ENCODE peak calls at places on chromosome X, in four cellular contexts. D is endothelial cell of umbilical vein, Y is K562, I is IMR-90. O is an unnamed sample. For H3K9me1, the result is how much of the 10 kb centered on the place peaks cover.

GRCh38 chrX:149962859-149963757 is 24.8 kb upstream of the EOLA2 start:
- DNase-seq in D (peak), Y (no peak), I (peak), O (no peak)

GRCh38 chrX:118221733-118222132 is 105.1 kb upstream of the KLHL13 start:
- DNase-seq in D (peak), Y (no peak), I (no peak), O (no peak)

GRCh38 chrX:13652256-13653021 is 502 bp upstream of the TCEANC start:
- DNase-seq in D (peak), Y (peak), I (peak), O (no peak)

GRCh38 chrX:85084770-85085393 is 81.2 kb downstream of the APOOL start:
- DNase-seq in D (peak), Y (peak), I (peak), O (no peak)

GRCh38 chrX:54415534-54416350 is 24.5 kb upstream of the TSR2 start:
- DNase-seq in D (no peak), Y (no peak), I (peak), O (no peak)

GRCh38 chrX:112147206-112147605 is 64.6 kb upstream of the TRPC5 start:
- DNase-seq in D (no peak), Y (peak), I (peak), O (no peak)

GRCh38 chrX:38515291-38515690 is 46.1 kb upstream of the TSPAN7 start:
- DNase-seq in D (no peak), Y (no peak), I (no peak), O (no peak)

GRCh38 chrX:149151805-149152757 is 353.0 kb downstream of the IDS start:
- DNase-seq in D (no peak), Y (no peak), I (no peak), O (no peak)

GRCh38 chrX:78945186-78945912 is at the start of gene P2RY10:
- DNase-seq in D (no peak), Y (no peak), I (no peak), O (no peak)

GRCh38 chrX:52425710-52426245 is 57.0 kb downstream of the XAGE2 start:
- DNase-seq in D (no peak), Y (no peak), I (peak), O (no peak)

GRCh38 chrX:22392176-22392814 is 119.6 kb downstream of the CBLL2 start:
- DNase-seq in D (no peak), Y (no peak), I (no peak), O (no peak)

GRCh38 chrX:133776072-133776471 is 209.3 kb downstream of the GPC3 start:
- DNase-seq in D (peak), Y (peak), I (no peak), O (no peak)

GRCh38 chrX:86421771-86422170 is 273.5 kb downstream of the DACH2 start:
- DNase-seq in D (peak), Y (no peak), I (no peak), O (no peak)

GRCh38 chrX:103100484-103100883 is 7.5 kb upstream of the NXF3 start:
- DNase-seq in D (no peak), Y (no peak), I (no peak), O (no peak)

GRCh38 chrX:26373829-26374228 is 157.9 kb downstream of the MAGEB5 start:
- DNase-seq in D (no peak), Y (no peak), I (no peak), O (no peak)

GRCh38 chrX:53317365-53318069 is 36.1 kb upstream of the IQSEC2 start:
- DNase-seq in D (peak), Y (peak), I (peak), O (peak)

GRCh38 chrX:13357925-13358324 is 38.1 kb upstream of the ATXN3L start:
- DNase-seq in D (peak), Y (no peak), I (peak), O (peak)

GRCh38 chrX:131812847-131813825 is 210.0 kb upstream of the STK26 start:
- DNase-seq in D (peak), Y (peak), I (peak), O (no peak)

GRCh38 chrX:56233682-56234081 is 1.5 kb downstream of the KLF8 start:
- DNase-seq in D (no peak), Y (no peak), I (no peak), O (peak)

GRCh38 chrX:24148535-24149345 is 789 bp upstream of the ZFX start:
- DNase-seq in D (peak), Y (no peak), I (peak), O (no peak)

GRCh38 chrX:2676794-2677675 is 14.1 kb upstream of the CD99 start:
- DNase-seq in D (no peak), Y (no peak), I (no peak), O (no peak)

GRCh38 chrX:23616361-23616760 is 50.9 kb upstream of the PRDX4 start:
- DNase-seq in D (peak), Y (peak), I (peak), O (no peak)

GRCh38 chrX:72554448-72555140 is 18.0 kb downstream of the HDAC8 start:
- DNase-seq in D (no peak), Y (no peak), I (no peak), O (no peak)

DNA sequence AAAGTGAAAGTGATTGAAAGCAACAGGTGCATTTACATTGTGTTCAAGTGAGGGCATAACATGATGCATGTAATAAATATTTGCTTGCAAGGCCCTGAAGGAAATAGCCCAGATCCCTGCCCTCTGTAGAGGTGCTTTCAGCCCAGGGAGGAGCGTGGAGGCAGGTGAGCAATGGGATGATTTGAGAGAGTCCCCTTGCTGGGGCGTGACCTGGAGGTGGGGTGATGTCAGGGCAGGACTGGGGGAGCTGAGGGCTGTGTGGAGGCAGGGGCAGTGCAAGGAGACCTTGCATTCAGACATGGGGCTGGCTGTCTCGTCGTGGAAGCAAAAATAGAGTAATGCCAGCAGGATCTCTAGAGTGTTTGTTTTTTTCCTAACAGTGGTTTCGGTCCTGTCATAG is 39.5 kb upstream of the CLDN34 start:
- DNase-seq in D (no peak), Y (no peak), I (no peak), O (no peak)
- H3K9me1 ChIP-seq in D (under half), Y (under half), I (under half), O (under half)

GRCh38 chrX:139429913-139430312 is 100.6 kb upstream of the F9 start:
- DNase-seq in D (no peak), Y (no peak), I (no peak), O (no peak)
- TF ChIP-seq CTCF in D (no peak), Y (peak), I (no peak), O (no peak)

GRCh38 chrX:70029790-70030189 is 19.9 kb downstream of the AWAT2 start:
- DNase-seq in D (no peak), Y (no peak), I (no peak), O (no peak)

GRCh38 chrX:70026112-70026850 is 23.5 kb downstream of the AWAT2 start:
- DNase-seq in D (peak), Y (no peak), I (peak), O (no peak)

GRCh38 chrX:70025464-70025863 is 24.3 kb downstream of the AWAT2 start:
- DNase-seq in D (peak), Y (no peak), I (peak), O (no peak)

GRCh38 chrX:70030242-70030823 is 19.4 kb downstream of the AWAT2 start:
- DNase-seq in D (peak), Y (peak), I (peak), O (no peak)

DNA sequence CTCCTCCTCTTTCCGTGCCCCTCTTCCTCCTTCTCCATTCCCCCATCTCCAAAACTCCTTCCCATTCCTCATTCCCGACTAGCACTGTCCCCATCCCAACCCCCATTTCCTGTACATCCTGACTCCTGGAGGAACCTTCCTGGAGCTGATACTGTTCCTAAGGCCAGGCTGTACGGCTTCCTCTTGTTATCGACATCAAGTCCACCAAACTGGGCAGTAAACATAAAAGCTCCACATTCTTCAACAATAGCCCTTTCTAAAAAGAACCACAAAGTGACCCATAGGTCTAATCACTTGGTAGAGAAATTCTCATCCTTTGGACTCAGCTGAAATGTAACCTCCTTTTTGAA is 22.9 kb downstream of the AWAT2 start:
- DNase-seq in D (peak), Y (no peak), I (no peak), O (no peak)
- H3K9me1 ChIP-seq in D (under half), Y (under half), I (under half), O (under half)

DNA sequence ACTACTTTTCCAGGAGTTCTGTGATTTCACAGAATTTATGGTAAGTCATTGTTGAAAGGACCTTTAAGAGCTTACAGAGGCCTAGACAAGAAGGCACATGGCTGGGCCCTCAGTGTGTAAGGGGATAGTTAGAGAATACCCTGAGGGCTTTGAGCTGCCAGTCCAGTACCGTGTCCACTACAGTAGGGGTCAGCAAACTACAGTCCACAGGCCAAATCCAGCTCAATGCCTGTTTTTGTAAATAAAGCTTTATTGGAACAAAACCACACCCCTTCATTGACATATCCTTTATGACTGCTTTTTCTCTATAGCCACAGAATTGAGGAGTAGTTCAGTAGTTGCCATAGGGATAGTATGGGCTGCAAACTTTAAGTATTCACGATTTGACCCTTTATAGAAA is 176.2 kb downstream of the MID1 start:
- DNase-seq in D (peak), Y (no peak), I (no peak), O (no peak)
- TF ChIP-seq CTCF in D (peak), Y (peak), I (peak), O (no peak)

DNA sequence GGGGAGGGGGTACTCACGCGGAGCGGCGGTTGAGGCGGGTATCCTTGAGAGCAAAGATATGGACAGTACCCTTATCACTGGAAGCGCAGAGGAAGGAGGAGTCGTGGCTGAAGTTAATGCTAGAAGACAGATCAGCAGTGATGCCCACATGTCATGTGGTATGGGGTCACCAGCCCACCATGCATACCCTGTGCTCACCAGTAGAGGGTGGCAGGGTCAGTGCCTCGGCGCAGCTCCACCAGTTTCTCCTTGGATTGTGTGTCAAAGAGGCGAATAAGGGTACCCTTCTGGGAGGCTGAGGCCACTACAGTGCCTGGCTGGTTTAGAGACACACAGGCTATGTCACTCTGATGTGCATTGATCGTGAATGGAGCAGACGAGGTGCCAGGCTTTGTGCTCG is 1.5 kb upstream of the PRAF2 start:
- DNase-seq in D (no peak), Y (no peak), I (no peak), O (no peak)
- H3K9me1 ChIP-seq in D (under half), Y (under half), I (under half), O (under half)

GRCh38 chrX:11427082-11428033 is 134.1 kb downstream of the AMELX start:
- DNase-seq in D (peak), Y (peak), I (no peak), O (no peak)
- TF ChIP-seq CTCF in D (peak), Y (peak), I (peak), O (no peak)

GRCh38 chrX:44935640-44936039 is 62.7 kb downstream of the KDM6A start:
- DNase-seq in D (no peak), Y (no peak), I (no peak), O (peak)

GRCh38 chrX:44938111-44938510 is 65.1 kb downstream of the KDM6A start:
- DNase-seq in D (no peak), Y (no peak), I (no peak), O (no peak)

GRCh38 chrX:44931441-44931973 is 58.5 kb downstream of the KDM6A start:
- DNase-seq in D (no peak), Y (no peak), I (no peak), O (no peak)

GRCh38 chrX:44937606-44938005 is 64.6 kb downstream of the KDM6A start:
- DNase-seq in D (no peak), Y (no peak), I (no peak), O (no peak)

GRCh38 chrX:44935172-44935571 is 62.2 kb downstream of the KDM6A start:
- DNase-seq in D (no peak), Y (no peak), I (no peak), O (no peak)
- H3K9me1 ChIP-seq in D (under half), Y (under half), I (under half), O (under half)

DNA sequence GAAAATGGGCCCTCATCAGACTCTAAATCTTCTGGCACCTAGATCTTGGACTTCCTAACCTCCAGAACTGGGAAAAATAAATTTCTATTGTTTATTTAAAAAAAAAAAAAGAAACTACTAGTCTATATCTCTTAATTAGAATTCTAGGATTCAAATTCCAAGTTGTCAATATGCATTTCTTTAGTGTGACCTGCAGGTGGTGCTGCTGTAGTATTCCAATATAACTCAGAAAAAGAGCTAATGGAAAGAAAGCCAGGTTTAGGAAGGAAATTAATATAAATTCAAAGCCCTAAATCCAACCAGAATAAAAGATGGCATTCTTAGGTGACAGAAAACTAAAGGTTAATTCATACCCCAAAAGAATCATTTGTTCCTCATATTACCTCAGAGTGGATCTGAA is 80.0 kb upstream of the NALF2 start:
- DNase-seq in D (peak), Y (peak), I (peak), O (no peak)
- TF ChIP-seq CTCF in D (no peak), Y (peak), I (peak), O (no peak)